ENCODE peak calls at places on chromosomes 3 and 15, in eight cellular contexts. S is prostate gland; G is brain microvascular endothelial cell; V is foreskin fibroblast; C is CD8-positive, alpha-beta T cell; L is fibroblast of pulmonary artery; J is cardiac fibroblast; Z is K562. A is an unnamed sample.

GRCh38 chr3:51191768-51192167 is 193.3 kb upstream of the MANF start:
- DNase-seq in L (no peak), V (no peak), Z (no peak), C (no peak), J (no peak), G (no peak), S (no peak), A (no peak)

GRCh38 chr3:191328963-191329653 is at the start of gene CCDC50:
- DNase-seq in L (peak; percentile 79), C (peak; percentile 11), V (peak; percentile 92), Z (peak; percentile 79), G (peak; percentile 81), S (peak; percentile 82), J (peak; percentile 80), A (peak; percentile 85)

GRCh38 chr15:74174966-74175270 is 1.4 kb downstream of the ISLR start:
- DNase-seq in C (no peak), S (no peak), G (no peak), L (no peak), V (no peak), J (no peak), Z (no peak), A (no peak)

GRCh38 chr3:45545476-45545875 is 49.1 kb upstream of the LIMD1 start:
- DNase-seq in L (peak; percentile 31), V (no peak), Z (peak; percentile 77), C (no peak), G (peak; percentile 31), S (no peak), J (peak; percentile 62), A (no peak)

GRCh38 chr3:127929818-127930217 is 14.8 kb downstream of the KBTBD12 start:
- DNase-seq in G (no peak), V (no peak), J (no peak), Z (no peak), C (no peak), L (no peak), S (no peak), A (no peak)

GRCh38 chr15:86162172-86162591 is 82.5 kb downstream of the AGBL1 start:
- DNase-seq in C (no peak), Z (no peak), V (no peak), S (no peak), L (no peak), J (no peak), G (no peak), A (no peak)

GRCh38 chr3:160686955-160687535 is 10.1 kb downstream of the ARL14 start:
- DNase-seq in L (peak; percentile 48), V (peak; percentile 41), S (no peak), Z (peak; percentile 15), G (no peak), J (peak; percentile 57), C (no peak), A (peak; percentile 56)

GRCh38 chr3:175179055-175179454 is 319.9 kb downstream of the NAALADL2 start:
- DNase-seq in C (no peak), Z (no peak), S (no peak), J (peak; percentile 38), L (no peak), V (peak; percentile 28), G (no peak), A (no peak)

GRCh38 chr3:6204891-6205290 is 656.0 kb upstream of the GRM7 start:
- DNase-seq in V (no peak), Z (no peak), J (no peak), S (no peak), G (no peak), C (no peak), L (no peak), A (no peak)

GRCh38 chr3:194584866-194585265 is 48.4 kb downstream of the TMEM44 start:
- DNase-seq in J (peak; percentile 89), C (no peak), L (peak; percentile 88), S (no peak), Z (no peak), G (no peak), V (peak; percentile 66), A (no peak)

GRCh38 chr15:69321041-69321554 is 22.4 kb downstream of the PAQR5 start:
- DNase-seq in C (no peak), Z (no peak), L (peak; percentile 44), G (no peak), V (no peak), J (no peak), S (no peak), A (peak; percentile 68)

GRCh38 chr3:42014949-42015533 is 53.1 kb upstream of the ULK4 start:
- DNase-seq in S (no peak), L (peak; percentile 51), Z (no peak), J (peak; percentile 57), V (peak; percentile 63), C (no peak), G (no peak), A (no peak)

GRCh38 chr3:101852983-101853382 is 3.7 kb downstream of the NFKBIZ start:
- DNase-seq in J (no peak), L (no peak), S (no peak), Z (no peak), C (no peak), V (no peak), G (no peak), A (no peak)

GRCh38 chr3:176514297-176514696 is 683.0 kb downstream of the TBL1XR1 start:
- DNase-seq in L (peak; percentile 87), Z (peak; percentile 82), S (peak; percentile 17), V (peak; percentile 63), J (peak; percentile 87), G (peak; percentile 41), C (no peak), A (peak; percentile 73)

GRCh38 chr3:102054543-102054942 is 205.2 kb downstream of the NFKBIZ start:
- DNase-seq in L (no peak), V (no peak), J (no peak), S (no peak), Z (no peak), C (no peak), G (no peak), A (no peak)

GRCh38 chr15:43105077-43105769 is 615 bp downstream of the UBR1 start:
- DNase-seq in V (peak; percentile 21), J (no peak), L (peak; percentile 13), G (no peak), Z (peak; percentile 34), C (peak; percentile 5), S (peak; percentile 48), A (no peak)

GRCh38 chr3:64900220-64900619 is 212.4 kb upstream of the ADAMTS9 start:
- DNase-seq in L (no peak), S (no peak), C (no peak), J (no peak), G (no peak), Z (no peak), V (no peak), A (no peak)

GRCh38 chr3:99532246-99532645 is 106.1 kb upstream of the COL8A1 start:
- DNase-seq in Z (peak; percentile 7), S (no peak), C (no peak), J (peak; percentile 94), V (peak; percentile 60), L (peak; percentile 86), G (peak; percentile 84), A (peak; percentile 95)

DNA sequence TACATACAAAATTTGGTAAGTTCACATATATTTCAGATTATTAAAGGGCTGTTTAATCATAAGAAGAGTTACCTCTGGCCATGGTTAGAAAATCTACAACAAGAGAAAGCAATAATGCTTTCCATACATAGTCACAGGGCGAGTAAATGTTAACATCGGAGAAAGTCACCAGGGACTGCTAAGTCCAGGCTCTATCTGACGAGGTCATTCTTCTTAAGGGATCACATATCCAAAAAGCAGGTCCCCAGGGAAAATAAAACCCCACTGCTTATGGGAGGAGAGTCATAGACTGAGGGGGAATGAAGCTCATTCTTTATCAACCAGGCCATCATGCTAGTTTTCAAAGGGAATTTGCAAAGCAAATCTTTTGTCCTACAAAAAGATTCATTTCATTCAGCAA is 3.1 kb downstream of the PCYT1A start:
- DNase-seq in V (no peak), C (no peak), S (no peak), Z (no peak), G (no peak), L (no peak), J (peak; percentile 59), A (no peak)
- H3K4me3 ChIP-seq in V (no peak overlapping the region), C (no peak overlapping the region), S (no peak overlapping the region), Z (no peak overlapping the region), G (no peak overlapping the region), L (no peak overlapping the region), J (no peak overlapping the region), A (no peak overlapping the region)

GRCh38 chr3:37247398-37248114 is 73.2 kb upstream of the LRRFIP2 start:
- DNase-seq in G (no peak), V (no peak), J (no peak), L (no peak), S (no peak), C (no peak), Z (no peak), A (no peak)

GRCh38 chr3:37241880-37242279 is 67.5 kb upstream of the LRRFIP2 start:
- DNase-seq in S (no peak), V (peak; percentile 27), G (no peak), J (no peak), C (no peak), L (no peak), Z (no peak), A (no peak)

GRCh38 chr3:37240170-37240945 is 66.0 kb upstream of the LRRFIP2 start:
- DNase-seq in G (no peak), L (no peak), V (peak; percentile 36), Z (no peak), C (no peak), J (no peak), S (no peak), A (no peak)

GRCh38 chr3:37245003-37245402 is 70.6 kb upstream of the LRRFIP2 start:
- DNase-seq in V (no peak), C (no peak), Z (no peak), J (no peak), S (no peak), L (no peak), G (no peak), A (no peak)

GRCh38 chr3:37243811-37244748 is 69.7 kb upstream of the LRRFIP2 start:
- DNase-seq in S (peak; percentile 91), L (peak; percentile 69), C (no peak), V (peak; percentile 94), Z (peak; percentile 54), G (peak; percentile 83), J (peak; percentile 80), A (peak; percentile 69)
- TF ChIP-seq CTCF in S (no peak), L (no peak), C (no peak), V (no peak), Z (no peak), G (no peak), J (no peak), A (no peak)

DNA sequence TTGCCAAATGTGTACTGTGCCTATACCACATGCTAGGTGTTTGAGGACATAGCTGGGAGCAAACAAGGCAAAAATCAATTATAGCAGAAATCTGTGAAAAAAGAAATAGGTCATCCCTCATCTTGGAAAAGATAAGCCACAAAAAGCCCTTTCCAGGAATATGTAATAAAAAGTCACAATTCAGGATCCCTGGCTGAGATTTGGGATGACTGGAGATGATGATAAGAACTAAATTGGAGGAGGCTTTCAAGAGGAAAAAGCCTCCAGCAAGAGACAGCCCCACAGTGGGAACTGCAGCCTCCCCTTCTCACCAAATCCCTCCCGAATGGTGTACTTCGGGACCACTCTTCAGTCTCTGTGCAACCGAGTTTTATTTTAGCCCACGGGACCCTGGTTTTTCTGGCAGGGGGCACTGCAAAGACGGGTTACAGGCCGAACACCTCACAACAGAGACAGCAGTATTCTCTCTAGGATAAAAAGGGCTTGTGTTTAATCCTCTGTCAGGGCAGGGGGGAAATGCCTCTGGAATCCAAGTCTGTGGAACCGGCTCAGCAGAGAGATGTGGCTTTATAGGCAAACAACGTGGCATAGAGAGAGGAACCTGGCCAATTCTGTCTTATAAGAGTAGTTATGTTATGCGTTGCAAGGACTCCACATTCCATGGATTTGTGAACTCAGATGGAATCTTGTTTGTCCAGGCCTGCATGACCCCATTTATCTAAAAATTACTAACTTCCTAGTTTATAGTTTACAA is 1.2 kb upstream of the LMCD1 start:
- DNase-seq in G (peak; percentile 66), V (no peak), Z (no peak), J (no peak), C (no peak), L (peak; percentile 61), S (peak; percentile 85), A (peak; percentile 69)
- H3K4me3 ChIP-seq in G (peak overlapping the region; percentile 1), V (no peak overlapping the region), Z (no peak overlapping the region), J (peak overlapping the region; percentile 6), C (no peak overlapping the region), L (no peak overlapping the region), S (peak overlapping the region; percentile 50), A (peak overlapping the region; percentile 67)

GRCh38 chr15:65516997-65517865 is at the start of gene DPP8:
- DNase-seq in J (peak; percentile 95), S (peak; percentile 86), G (peak; percentile 89), C (peak; percentile 93), L (peak; percentile 96), Z (peak; percentile 87), V (peak; percentile 97), A (peak; percentile 96)
- TF ChIP-seq CTCF in J (peak; percentile 97), S (peak; percentile 86), G (peak; percentile 98), C (peak; percentile 82), L (peak; percentile 94), Z (peak; percentile 93), V (peak; percentile 96), A (peak; percentile 94)

A was measured in choroid plexus epithelial cell.